ENCODE peak calls at places on chromosomes 13 and 19, in five cellular contexts. H, X, M, C and D are unnamed samples. For H3K36me3, the result is how much of the 10 kb centered on the place peaks cover.

GRCh38 chr13:107678075-107678689 is 537.2 kb downstream of the LIG4 start:
- DNase-seq in H (no peak), X (no peak), M (no peak), C (no peak), D (no peak)

GRCh38 chr13:34044660-34045080 is 226.7 kb downstream of the RFC3 start:
- DNase-seq in H (no peak), X (no peak), M (no peak), C (no peak), D (no peak)

GRCh38 chr13:31540316-31540715 is 199.0 kb upstream of the RXFP2 start:
- DNase-seq in H (no peak), X (no peak), M (no peak), C (no peak), D (no peak)

GRCh38 chr13:51950722-51951121 is 60.5 kb downstream of the ATP7B start:
- DNase-seq in H (no peak), X (no peak), M (no peak), C (no peak), D (no peak)

GRCh38 chr13:28744091-28744536 is 25.3 kb upstream of the SLC46A3 start:
- DNase-seq in H (no peak), X (no peak), M (no peak), C (no peak), D (no peak)

GRCh38 chr13:112679932-112680677 is 9.7 kb upstream of the ATP11A start:
- DNase-seq in H (peak), X (no peak), M (no peak), C (no peak), D (no peak)

GRCh38 chr13:90105276-90105675 is 1242.2 kb upstream of the MIR17HG start:
- DNase-seq in H (no peak), X (no peak), M (no peak), C (no peak), D (no peak)

GRCh38 chr13:24997367-24997967 is 98.5 kb upstream of the PABPC3 start:
- DNase-seq in H (no peak), X (no peak), M (no peak), C (no peak), D (no peak)

GRCh38 chr13:102903659-102904407 is 58.0 kb downstream of the ERCC5 start:
- DNase-seq in H (no peak), X (no peak), M (no peak), C (no peak), D (peak)

GRCh38 chr13:21696865-21697448 is 26.1 kb downstream of the FGF9 start:
- DNase-seq in H (no peak), X (no peak), M (no peak), C (no peak), D (no peak)

GRCh38 chr13:96090240-96091101 is 564 bp downstream of the HS6ST3 start:
- DNase-seq in H (peak), X (no peak), M (peak), C (no peak), D (peak)

GRCh38 chr19:32415246-32415645 is 9.7 kb downstream of the DPY19L3 start:
- DNase-seq in H (no peak), X (no peak), M (no peak), C (no peak), D (no peak)

GRCh38 chr13:79659161-79659560 is 178.2 kb downstream of the NDFIP2 start:
- DNase-seq in H (no peak), X (no peak), M (peak), C (peak), D (no peak)

GRCh38 chr19:28990522-28990921 is 222.4 kb downstream of the UQCRFS1 start:
- DNase-seq in H (no peak), X (no peak), M (no peak), C (no peak), D (peak)

GRCh38 chr13:42174344-42175162 is 97.4 kb upstream of the AKAP11 start:
- DNase-seq in H (no peak), X (no peak), M (peak), C (no peak), D (no peak)

GRCh38 chr19:48962029-48962848 is 2.9 kb upstream of the FTL start:
- DNase-seq in H (peak), X (peak), M (peak), C (no peak), D (peak)
- TF ChIP-seq POLR2A in H (no peak), X (peak), M (no peak), C (no peak), D (no peak)

GRCh38 chr19:45615795-45616708 is 14.0 kb upstream of the GPR4 start:
- DNase-seq in H (peak), X (peak), M (peak), C (peak), D (peak)

GRCh38 chr19:45613926-45614725 is 12.1 kb upstream of the GPR4 start:
- DNase-seq in H (peak), X (no peak), M (peak), C (no peak), D (no peak)

GRCh38 chr19:45621389-45621788 is 17.8 kb downstream of the EML2 start:
- DNase-seq in H (no peak), X (no peak), M (no peak), C (no peak), D (no peak)

GRCh38 chr19:45621976-45622503 is 17.2 kb downstream of the EML2 start:
- DNase-seq in H (no peak), X (no peak), M (no peak), C (no peak), D (no peak)

GRCh38 chr19:45616709-45617027 is 14.7 kb upstream of the GPR4 start:
- DNase-seq in H (no peak), X (no peak), M (no peak), C (no peak), D (no peak)
- H3K36me3 ChIP-seq in H (under half), X (under half), M (under half), C (under half), D (under half)

GRCh38 chr19:1566392-1567115 is 1.6 kb downstream of the MEX3D start:
- DNase-seq in H (peak), X (peak), M (peak), C (peak), D (peak)
- TF ChIP-seq POLR2A in H (no peak), X (no peak), M (peak), C (peak), D (peak)

DNA sequence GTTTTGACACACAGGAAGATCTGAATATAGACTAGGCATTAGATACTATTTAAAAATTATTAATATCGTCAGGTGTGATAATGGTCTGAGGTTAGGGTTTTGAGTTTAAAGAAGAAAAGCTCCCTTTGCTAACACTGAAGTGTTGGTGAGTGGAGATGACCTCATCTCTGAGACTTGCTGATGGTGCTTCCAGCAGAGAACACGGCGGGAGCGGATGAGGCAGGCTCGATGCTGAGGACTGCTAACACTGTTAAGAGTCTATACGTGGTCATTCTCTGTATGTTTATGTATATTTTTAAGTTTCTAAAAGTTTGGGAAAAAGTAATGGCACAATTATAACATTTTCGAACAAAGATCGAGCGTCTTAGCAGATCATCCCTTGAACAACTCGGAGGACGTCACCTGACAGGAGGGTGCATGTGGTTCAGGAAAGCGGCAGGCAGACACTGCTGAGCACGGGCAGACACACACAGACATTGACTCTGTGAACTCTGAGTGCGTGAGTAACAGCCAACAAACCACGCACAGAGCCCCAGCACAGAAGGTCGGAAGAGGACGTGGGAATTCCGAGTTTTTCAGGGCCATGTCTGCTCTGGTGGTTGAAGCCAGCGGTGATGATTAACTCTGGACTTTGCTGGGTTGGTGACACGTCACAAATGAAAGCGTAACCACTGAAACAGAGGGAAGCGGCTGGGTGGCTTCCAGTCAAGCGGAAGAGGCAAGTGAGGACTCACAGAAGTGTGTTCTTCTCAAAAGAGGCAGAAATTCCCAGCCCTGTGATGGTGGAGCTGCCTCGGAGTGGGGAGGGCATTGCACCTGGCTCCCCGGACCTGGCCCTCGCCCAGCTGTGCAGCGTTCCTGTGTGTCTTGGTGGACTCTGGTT is 91.9 kb upstream of the TEX29 start:
- DNase-seq in H (no peak), X (no peak), M (no peak), C (no peak), D (no peak)
- H3K36me3 ChIP-seq in H (under half), X (under half), M (under half), C (under half), D (under half)

DNA sequence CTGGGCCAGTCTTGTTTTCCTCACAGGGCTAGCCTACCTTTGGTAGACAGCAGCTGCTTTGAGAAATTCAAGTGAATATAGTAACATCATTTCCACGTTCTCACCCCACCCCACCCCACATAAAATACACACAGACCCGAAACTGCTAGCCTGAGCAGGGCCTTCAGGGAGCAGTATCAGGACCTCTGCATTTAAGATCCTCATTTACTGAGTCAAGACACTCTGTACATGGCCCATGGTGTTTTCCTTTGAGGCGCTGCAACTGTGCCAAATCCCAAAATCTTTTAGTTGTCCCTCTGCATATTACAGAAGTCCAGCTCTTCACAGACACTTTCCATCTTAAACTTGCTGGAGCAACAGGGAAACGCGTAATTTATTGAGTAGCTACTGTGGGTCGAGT is 43.0 kb downstream of the ESD start:
- DNase-seq in H (no peak), X (no peak), M (no peak), C (no peak), D (no peak)
- TF ChIP-seq POLR2A in H (no peak), X (no peak), M (no peak), C (no peak), D (no peak)

DNA sequence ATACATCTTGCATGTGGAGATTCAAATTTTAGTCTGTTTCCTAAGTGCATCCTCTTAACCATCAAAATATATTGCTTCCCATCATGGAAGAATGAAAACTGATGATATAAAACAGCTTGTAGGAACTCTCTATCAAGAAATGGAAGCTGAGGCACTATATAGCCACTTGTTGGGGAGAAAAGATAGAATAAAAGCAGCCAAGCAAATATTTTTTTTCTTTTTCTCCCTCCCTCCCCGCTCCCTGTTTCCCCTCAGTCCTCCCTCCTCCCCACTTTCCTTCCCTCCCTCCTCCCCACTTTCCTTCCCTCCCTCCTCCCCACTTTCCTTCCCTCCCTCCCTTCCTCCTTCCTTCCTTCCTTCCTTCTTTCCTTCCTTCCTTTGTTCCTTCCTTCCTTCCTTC is 413.8 kb downstream of the GPC6 start:
- DNase-seq in H (no peak), X (no peak), M (no peak), C (no peak), D (no peak)
- H3K36me3 ChIP-seq in H (under half), X (under half), M (under half), C (under half), D (under half)

GRCh38 chr19:50356691-50357177 is 8.7 kb downstream of the NAPSA start:
- DNase-seq in H (no peak), X (no peak), M (no peak), C (no peak), D (no peak)

GRCh38 chr19:50359432-50359818 is 6.0 kb downstream of the NAPSA start:
- DNase-seq in H (no peak), X (no peak), M (no peak), C (no peak), D (no peak)

GRCh38 chr19:50358483-50359431 is 6.7 kb downstream of the NAPSA start:
- DNase-seq in H (peak), X (peak), M (peak), C (peak), D (peak)

GRCh38 chr19:50361290-50362029 is 4.0 kb downstream of the NAPSA start:
- DNase-seq in H (no peak), X (no peak), M (no peak), C (no peak), D (no peak)

GRCh38 chr19:50357178-50358100 is 8.0 kb downstream of the NAPSA start:
- DNase-seq in H (peak), X (peak), M (peak), C (peak), D (peak)
- TF ChIP-seq POLR2A in H (no peak), X (peak), M (no peak), C (no peak), D (peak)

GRCh38 chr19:54357381-54357780 is 7.3 kb downstream of the LAIR1 start:
- DNase-seq in H (no peak), X (no peak), M (no peak), C (no peak), D (no peak)
- H3K36me3 ChIP-seq in H (under half), X (under half), M (under half), C (under half), D (under half)